ENCODE peak calls at places on chromosome 17, in five cellular contexts. Y, I, J, U and C are unnamed samples. For H3K4me1, the result is how much of the 10 kb centered on the place peaks cover.

GRCh38 chr17:42438600-42439567 is 15.8 kb upstream of the CAVIN1 start:
- DNase-seq in Y (no peak), I (no peak), J (no peak), U (peak), C (peak)

GRCh38 chr17:47945080-47945479 is 3.7 kb downstream of the PNPO start:
- DNase-seq in Y (no peak), I (no peak), J (no peak), U (peak), C (no peak)

GRCh38 chr17:28325221-28325620 is 6.2 kb downstream of the TMEM97 start:
- DNase-seq in Y (no peak), I (no peak), J (no peak), U (no peak), C (no peak)

GRCh38 chr17:42748202-42748905 is 3.5 kb upstream of the EZH1 start:
- DNase-seq in Y (no peak), I (no peak), J (no peak), U (no peak), C (no peak)

GRCh38 chr17:5557485-5557884 is 26.8 kb downstream of the NLRP1 start:
- DNase-seq in Y (no peak), I (no peak), J (no peak), U (no peak), C (no peak)

GRCh38 chr17:57954421-57955182 is 610 bp downstream of the CUEDC1 start:
- DNase-seq in Y (peak), I (peak), J (peak), U (no peak), C (peak)

GRCh38 chr17:68315930-68316329 is 24.6 kb downstream of the ARSG start:
- DNase-seq in Y (no peak), I (no peak), J (no peak), U (no peak), C (no peak)

GRCh38 chr17:57396515-57396921 is 140.2 kb downstream of the MSI2 start:
- DNase-seq in Y (peak), I (no peak), J (no peak), U (no peak), C (no peak)

GRCh38 chr17:321386-321941 is 31.1 kb downstream of the RPH3AL start:
- DNase-seq in Y (peak), I (no peak), J (no peak), U (no peak), C (no peak)

GRCh38 chr17:78124081-78124835 is 4.3 kb downstream of the TMC6 start:
- DNase-seq in Y (no peak), I (no peak), J (no peak), U (peak), C (no peak)

GRCh38 chr17:3944485-3945388 is 19.5 kb downstream of the ATP2A3 start:
- DNase-seq in Y (peak), I (no peak), J (peak), U (peak), C (no peak)

GRCh38 chr17:72376486-72377345 is 255.9 kb downstream of the SOX9 start:
- DNase-seq in Y (no peak), I (no peak), J (no peak), U (no peak), C (no peak)

GRCh38 chr17:32575865-32576264 is 89.1 kb downstream of the CDK5R1 start:
- DNase-seq in Y (no peak), I (no peak), J (no peak), U (no peak), C (no peak)

GRCh38 chr17:72205357-72205756 is 84.5 kb downstream of the SOX9 start:
- DNase-seq in Y (peak), I (peak), J (no peak), U (no peak), C (no peak)

GRCh38 chr17:2947588-2947950 is 115.8 kb downstream of the OR1D5 start:
- DNase-seq in Y (no peak), I (no peak), J (no peak), U (no peak), C (no peak)

GRCh38 chr17:40755231-40755630 is at the start of gene KRT25:
- DNase-seq in Y (no peak), I (no peak), J (no peak), U (no peak), C (no peak)

GRCh38 chr17:46002311-46002972 is 3.4 kb downstream of the STH start:
- DNase-seq in Y (peak), I (peak), J (peak), U (peak), C (peak)

GRCh38 chr17:2238432-2239169 is 65.0 kb downstream of the SMG6 start:
- DNase-seq in Y (peak), I (no peak), J (no peak), U (peak), C (no peak)

GRCh38 chr17:18002171-18002570 is 29.5 kb downstream of the DRC3 start:
- DNase-seq in Y (no peak), I (no peak), J (no peak), U (no peak), C (no peak)

GRCh38 chr17:27603870-27604794 is 26.9 kb upstream of the LGALS9 start:
- DNase-seq in Y (no peak), I (no peak), J (no peak), U (no peak), C (no peak)

GRCh38 chr17:71828182-71828596 is 292.6 kb upstream of the SOX9 start:
- DNase-seq in Y (peak), I (no peak), J (no peak), U (no peak), C (no peak)

GRCh38 chr17:27343972-27344607 is 50.2 kb downstream of the WSB1 start:
- DNase-seq in Y (no peak), I (no peak), J (no peak), U (no peak), C (no peak)

GRCh38 chr17:57578608-57578990 is 166.5 kb downstream of the CCDC182 start:
- DNase-seq in Y (no peak), I (peak), J (no peak), U (no peak), C (no peak)

GRCh38 chr17:22469101-22469880 is 777.0 kb downstream of the KCNJ18 start:
- DNase-seq in Y (no peak), I (no peak), J (no peak), U (no peak), C (no peak)

GRCh38 chr17:48283907-48284306 is 146.1 kb downstream of the SKAP1 start:
- DNase-seq in Y (no peak), I (no peak), J (no peak), U (no peak), C (no peak)

GRCh38 chr17:37818689-37819088 is 73.8 kb upstream of the HNF1B start:
- DNase-seq in Y (no peak), I (no peak), J (peak), U (no peak), C (no peak)

GRCh38 chr17:17051380-17051779 is 9.1 kb downstream of the MPRIP start:
- DNase-seq in Y (no peak), I (no peak), J (no peak), U (no peak), C (no peak)

GRCh38 chr17:37430051-37430591 is 23.4 kb downstream of the TADA2A start:
- DNase-seq in Y (no peak), I (no peak), J (no peak), U (no peak), C (no peak)

GRCh38 chr17:40596261-40596919 is 31.1 kb upstream of the CCR7 start:
- DNase-seq in Y (no peak), I (peak), J (peak), U (peak), C (peak)

GRCh38 chr17:40321502-40322416 is 12.8 kb downstream of the RARA start:
- DNase-seq in Y (no peak), I (peak), J (no peak), U (no peak), C (no peak)

GRCh38 chr17:59668816-59669215 is 38.4 kb downstream of the PTRH2 start:
- DNase-seq in Y (no peak), I (no peak), J (peak), U (no peak), C (no peak)

GRCh38 chr17:40443988-40444899 is 994 bp downstream of the IGFBP4 start:
- DNase-seq in Y (no peak), I (no peak), J (peak), U (no peak), C (no peak)

GRCh38 chr17:83194189-83194565 is 114.8 kb downstream of the METRNL start:
- DNase-seq in Y (no peak), I (peak), J (no peak), U (no peak), C (no peak)

GRCh38 chr17:61723183-61723582 is 132.2 kb upstream of the NACA2 start:
- DNase-seq in Y (no peak), I (no peak), J (no peak), U (no peak), C (no peak)

GRCh38 chr17:67818110-67819002 is 6.9 kb upstream of the BPTF start:
- DNase-seq in Y (no peak), I (peak), J (no peak), U (peak), C (no peak)

GRCh38 chr17:8125947-8126305 is 2.0 kb upstream of the HES7 start:
- DNase-seq in Y (peak), I (peak), J (peak), U (peak), C (peak)

GRCh38 chr17:75689441-75689873 is 22.3 kb downstream of the SAP30BP start:
- DNase-seq in Y (no peak), I (no peak), J (no peak), U (peak), C (no peak)
- H3K4me1 ChIP-seq in Y (under half), I (under half), J (half or more), U (half or more), C (under half)

GRCh38 chr17:79842136-79842655 is 3.0 kb upstream of the CBX4 start:
- DNase-seq in Y (no peak), I (no peak), J (no peak), U (no peak), C (no peak)
- H3K4me3 ChIP-seq in Y (no peak), I (no peak), J (no peak), U (no peak), C (no peak)

GRCh38 chr17:75636381-75637142 is 3.3 kb downstream of the SMIM5 start:
- DNase-seq in Y (no peak), I (no peak), J (no peak), U (no peak), C (no peak)

GRCh38 chr17:75637561-75637960 is 4.3 kb downstream of the SMIM5 start:
- DNase-seq in Y (no peak), I (no peak), J (no peak), U (no peak), C (no peak)

GRCh38 chr17:75635610-75636202 is 2.5 kb downstream of the SMIM5 start:
- DNase-seq in Y (no peak), I (no peak), J (no peak), U (no peak), C (no peak)

GRCh38 chr17:75638893-75639292 is 5.7 kb downstream of the SMIM5 start:
- DNase-seq in Y (no peak), I (no peak), J (no peak), U (no peak), C (no peak)

GRCh38 chr17:75637143-75637538 is 3.9 kb downstream of the SMIM5 start:
- DNase-seq in Y (no peak), I (no peak), J (no peak), U (no peak), C (no peak)
- H3K4me1 ChIP-seq in Y (under half), I (under half), J (under half), U (under half), C (under half)

GRCh38 chr17:64092952-64093451 is 36.9 kb downstream of the ERN1 start:
- DNase-seq in Y (no peak), I (no peak), J (no peak), U (no peak), C (no peak)

GRCh38 chr17:64094412-64094811 is 35.5 kb downstream of the ERN1 start:
- DNase-seq in Y (no peak), I (no peak), J (no peak), U (no peak), C (no peak)

GRCh38 chr17:64097196-64097936 is 32.6 kb downstream of the ERN1 start:
- DNase-seq in Y (no peak), I (no peak), J (no peak), U (no peak), C (no peak)

GRCh38 chr17:64095144-64095882 is 34.6 kb downstream of the ERN1 start:
- DNase-seq in Y (no peak), I (peak), J (no peak), U (no peak), C (no peak)

DNA sequence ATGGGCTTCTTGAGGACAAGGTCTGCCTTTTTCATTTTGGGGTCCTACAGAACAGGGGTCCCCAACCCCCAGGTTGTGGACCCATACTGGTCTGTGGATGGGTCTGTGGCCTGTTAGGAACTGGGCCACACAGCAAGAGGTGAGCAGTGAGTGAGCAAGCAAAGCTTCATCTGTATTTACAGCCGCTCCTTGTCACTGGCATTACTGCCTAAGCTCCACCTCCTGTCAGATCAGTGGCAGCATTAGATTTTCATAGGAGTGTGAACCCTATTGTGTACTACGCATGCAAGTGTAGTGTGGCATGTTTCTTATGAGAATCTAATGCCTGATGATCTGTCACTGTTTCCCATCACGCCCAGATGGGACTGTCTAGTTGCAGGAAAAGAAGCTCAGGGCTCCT is 33.9 kb downstream of the ERN1 start:
- DNase-seq in Y (no peak), I (no peak), J (no peak), U (no peak), C (no peak)
- H3K4me3 ChIP-seq in Y (no peak), I (no peak), J (no peak), U (no peak), C (no peak)

DNA sequence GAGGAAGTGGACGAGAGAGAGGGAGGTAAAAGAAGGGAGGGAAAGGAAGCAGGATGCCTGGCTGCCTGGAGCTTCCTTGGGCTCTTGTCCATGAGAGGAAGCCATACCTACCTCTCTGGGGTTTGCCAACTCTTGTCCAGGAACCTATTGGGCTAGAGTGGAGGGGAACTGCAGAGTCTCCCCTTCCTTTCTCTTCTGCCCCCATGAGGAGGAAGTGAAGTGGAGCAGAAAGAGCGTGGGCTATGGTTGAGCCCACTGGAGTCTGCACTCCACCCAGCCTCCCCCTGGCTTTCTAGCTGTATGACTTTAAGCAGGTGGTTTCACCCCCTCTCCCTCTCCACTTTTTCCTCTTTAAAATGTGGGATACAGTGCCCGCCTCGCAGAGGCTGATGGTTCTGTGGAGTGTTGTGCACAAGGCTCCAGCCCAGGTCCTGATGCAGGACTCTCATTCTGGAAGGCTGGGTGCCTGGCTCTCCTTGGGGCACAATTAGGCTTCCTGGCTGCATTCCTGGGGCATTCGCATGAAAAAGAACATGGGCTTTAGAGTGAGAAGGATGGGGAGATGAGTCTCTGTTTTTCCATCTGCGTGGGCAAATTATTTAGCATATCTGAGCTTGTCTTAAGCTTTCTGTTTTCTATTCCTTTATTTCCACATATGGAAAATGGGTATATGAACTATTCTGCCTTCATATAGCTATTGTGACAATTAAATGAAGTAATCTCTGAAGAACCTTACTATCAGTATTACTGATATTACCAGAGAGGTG is 40.7 kb downstream of the HLF start:
- DNase-seq in Y (no peak), I (no peak), J (no peak), U (no peak), C (no peak)
- H3K4me1 ChIP-seq in Y (under half), I (under half), J (under half), U (under half), C (under half)

GRCh38 chr17:44384281-44384822 is 5.1 kb downstream of the ITGA2B start:
- DNase-seq in Y (no peak), I (no peak), J (no peak), U (no peak), C (no peak)

GRCh38 chr17:44386182-44386525 is 3.3 kb downstream of the ITGA2B start:
- DNase-seq in Y (no peak), I (no peak), J (no peak), U (no peak), C (no peak)

GRCh38 chr17:44383861-44384260 is 5.6 kb downstream of the ITGA2B start:
- DNase-seq in Y (no peak), I (no peak), J (no peak), U (no peak), C (no peak)

GRCh38 chr17:44384823-44385286 is 4.6 kb downstream of the ITGA2B start:
- DNase-seq in Y (peak), I (no peak), J (no peak), U (no peak), C (no peak)

DNA sequence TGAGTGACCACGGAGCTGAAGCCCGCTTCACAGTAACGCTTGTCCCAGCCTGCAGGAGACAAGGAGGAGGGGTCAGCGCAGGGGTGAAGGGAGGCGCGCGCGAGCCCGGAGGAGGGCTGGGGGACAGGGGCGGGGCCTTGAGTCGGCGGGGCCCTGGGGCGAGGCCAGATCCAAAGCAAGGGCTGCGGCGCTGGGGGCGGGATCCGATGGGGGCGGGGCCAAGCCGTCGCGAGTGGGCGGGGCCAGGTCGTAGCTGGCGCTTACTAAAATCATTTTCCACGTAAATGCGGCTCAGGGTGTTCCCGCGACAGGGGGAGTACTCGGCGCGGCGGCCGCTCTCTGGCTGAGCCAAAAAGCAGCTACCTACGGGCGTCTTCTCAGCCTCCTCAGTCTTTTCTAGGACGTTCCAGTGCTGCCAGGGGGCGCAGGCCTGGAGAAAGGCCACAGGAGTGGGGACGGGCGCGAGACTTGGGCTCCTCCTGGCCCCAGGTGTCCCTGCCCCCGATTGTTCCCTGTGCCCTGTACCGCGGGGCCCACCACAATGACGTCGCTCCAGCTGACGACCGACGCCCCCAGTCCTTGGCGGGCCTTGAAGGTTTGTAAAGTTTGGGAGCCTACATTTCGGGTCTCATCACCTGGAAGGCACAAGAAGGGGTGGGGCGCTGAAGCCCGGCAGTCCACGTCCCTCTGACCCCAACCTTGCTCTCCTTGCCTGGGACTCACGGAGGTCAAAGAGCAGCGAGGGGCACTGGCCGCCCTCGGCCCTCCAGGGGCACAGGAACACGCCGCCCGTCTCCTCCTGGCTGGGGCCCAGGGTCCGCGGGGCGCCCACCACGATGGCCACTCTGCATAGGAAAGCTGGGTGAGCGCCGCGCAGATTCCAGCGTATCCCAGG is 3.9 kb downstream of the ITGA2B start:
- DNase-seq in Y (peak), I (peak), J (peak), U (peak), C (peak)
- H3K4me3 ChIP-seq in Y (peak), I (peak), J (peak), U (peak), C (peak)

GRCh38 chr17:35044181-35044580 is 19.3 kb downstream of the RFFL start:
- DNase-seq in Y (no peak), I (no peak), J (no peak), U (no peak), C (no peak)
- H3K4me1 ChIP-seq in Y (under half), I (under half), J (under half), U (under half), C (under half)

GRCh38 chr17:50283714-50284432 is 9.6 kb downstream of the TMEM92 start:
- DNase-seq in Y (no peak), I (no peak), J (no peak), U (no peak), C (no peak)
- H3K4me3 ChIP-seq in Y (no peak), I (no peak), J (no peak), U (no peak), C (no peak)